ENCODE peak calls at places on chromosome 11, in eight cellular contexts. One of them, this sample, is unnamed.

GRCh38 chr11:94641167-94641761 is 74.1 kb downstream of the PIWIL4 start:
- DNase-seq in choroid plexus epithelial cell: no peak
- DNase-seq in cardiac muscle cell: peak
- DNase-seq in ascending aorta: no peak
- DNase-seq in epithelial cell of esophagus: no peak
- DNase-seq in adipocyte: no peak
- DNase-seq in hepatocyte: no peak
- DNase-seq in brain microvascular endothelial cell: no peak
- DNase-seq in this sample: no peak

GRCh38 chr11:63814383-63814736 is 1.1 kb downstream of the SPINDOC start:
- DNase-seq in cardiac muscle cell: peak
- DNase-seq in brain microvascular endothelial cell: no peak
- DNase-seq in ascending aorta: no peak
- DNase-seq in adipocyte: peak
- DNase-seq in epithelial cell of esophagus: no peak
- DNase-seq in hepatocyte: peak
- DNase-seq in choroid plexus epithelial cell: peak
- DNase-seq in this sample: no peak

GRCh38 chr11:1149545-1149944 is 8.2 kb upstream of the MUC5AC start:
- DNase-seq in ascending aorta: no peak
- DNase-seq in cardiac muscle cell: no peak
- DNase-seq in hepatocyte: no peak
- DNase-seq in choroid plexus epithelial cell: no peak
- DNase-seq in epithelial cell of esophagus: no peak
- DNase-seq in adipocyte: no peak
- DNase-seq in brain microvascular endothelial cell: no peak
- DNase-seq in this sample: no peak

GRCh38 chr11:78586452-78587046 is 11.9 kb upstream of the NARS2 start:
- DNase-seq in ascending aorta: no peak
- DNase-seq in adipocyte: no peak
- DNase-seq in cardiac muscle cell: peak
- DNase-seq in epithelial cell of esophagus: peak
- DNase-seq in choroid plexus epithelial cell: peak
- DNase-seq in brain microvascular endothelial cell: no peak
- DNase-seq in hepatocyte: no peak
- DNase-seq in this sample: no peak

GRCh38 chr11:122720482-122720881 is 65.0 kb downstream of the UBASH3B start:
- DNase-seq in ascending aorta: no peak
- DNase-seq in adipocyte: peak
- DNase-seq in hepatocyte: no peak
- DNase-seq in brain microvascular endothelial cell: no peak
- DNase-seq in epithelial cell of esophagus: peak
- DNase-seq in cardiac muscle cell: peak
- DNase-seq in choroid plexus epithelial cell: no peak
- DNase-seq in this sample: no peak

GRCh38 chr11:91742155-91742554 is 482.5 kb upstream of the FAT3 start:
- DNase-seq in brain microvascular endothelial cell: no peak
- DNase-seq in hepatocyte: no peak
- DNase-seq in adipocyte: no peak
- DNase-seq in ascending aorta: no peak
- DNase-seq in choroid plexus epithelial cell: no peak
- DNase-seq in cardiac muscle cell: no peak
- DNase-seq in epithelial cell of esophagus: no peak
- DNase-seq in this sample: no peak

GRCh38 chr11:115222218-115222862 is 281.9 kb downstream of the CADM1 start:
- DNase-seq in brain microvascular endothelial cell: peak
- DNase-seq in choroid plexus epithelial cell: peak
- DNase-seq in adipocyte: no peak
- DNase-seq in epithelial cell of esophagus: peak
- DNase-seq in hepatocyte: no peak
- DNase-seq in cardiac muscle cell: peak
- DNase-seq in ascending aorta: no peak
- DNase-seq in this sample: peak

GRCh38 chr11:64120951-64121569 is 44.9 kb downstream of the MACROD1 start:
- DNase-seq in cardiac muscle cell: peak
- DNase-seq in choroid plexus epithelial cell: no peak
- DNase-seq in ascending aorta: no peak
- DNase-seq in hepatocyte: no peak
- DNase-seq in epithelial cell of esophagus: peak
- DNase-seq in adipocyte: peak
- DNase-seq in brain microvascular endothelial cell: no peak
- DNase-seq in this sample: peak

GRCh38 chr11:8070417-8071101 is 10.5 kb upstream of the TUB start:
- DNase-seq in cardiac muscle cell: peak
- DNase-seq in ascending aorta: peak
- DNase-seq in choroid plexus epithelial cell: peak
- DNase-seq in adipocyte: peak
- DNase-seq in brain microvascular endothelial cell: peak
- DNase-seq in epithelial cell of esophagus: peak
- DNase-seq in hepatocyte: peak
- DNase-seq in this sample: peak

GRCh38 chr11:85088286-85088685 is 538.9 kb downstream of the DLG2 start:
- DNase-seq in cardiac muscle cell: no peak
- DNase-seq in ascending aorta: no peak
- DNase-seq in adipocyte: peak
- DNase-seq in choroid plexus epithelial cell: peak
- DNase-seq in epithelial cell of esophagus: peak
- DNase-seq in brain microvascular endothelial cell: no peak
- DNase-seq in hepatocyte: no peak
- DNase-seq in this sample: no peak

GRCh38 chr11:109547356-109548027 is 125.5 kb downstream of the C11orf87 start:
- DNase-seq in epithelial cell of esophagus: peak
- DNase-seq in ascending aorta: no peak
- DNase-seq in hepatocyte: no peak
- DNase-seq in choroid plexus epithelial cell: peak
- DNase-seq in adipocyte: peak
- DNase-seq in cardiac muscle cell: peak
- DNase-seq in brain microvascular endothelial cell: peak
- DNase-seq in this sample: peak

GRCh38 chr11:8776209-8776608 is 93.6 kb downstream of the RPL27A start:
- DNase-seq in cardiac muscle cell: no peak
- DNase-seq in brain microvascular endothelial cell: no peak
- DNase-seq in hepatocyte: peak
- DNase-seq in adipocyte: no peak
- DNase-seq in epithelial cell of esophagus: peak
- DNase-seq in choroid plexus epithelial cell: no peak
- DNase-seq in ascending aorta: no peak
- DNase-seq in this sample: no peak

GRCh38 chr11:87097582-87097981 is 59.8 kb downstream of the TMEM135 start:
- DNase-seq in cardiac muscle cell: peak
- DNase-seq in adipocyte: peak
- DNase-seq in epithelial cell of esophagus: peak
- DNase-seq in ascending aorta: no peak
- DNase-seq in choroid plexus epithelial cell: peak
- DNase-seq in brain microvascular endothelial cell: peak
- DNase-seq in hepatocyte: peak
- DNase-seq in this sample: peak

GRCh38 chr11:108672113-108672512 is 7.2 kb downstream of the DDX10 start:
- DNase-seq in cardiac muscle cell: peak
- DNase-seq in brain microvascular endothelial cell: peak
- DNase-seq in hepatocyte: no peak
- DNase-seq in choroid plexus epithelial cell: peak
- DNase-seq in epithelial cell of esophagus: no peak
- DNase-seq in adipocyte: peak
- DNase-seq in ascending aorta: no peak
- DNase-seq in this sample: peak

GRCh38 chr11:60788401-60789110 is 3.4 kb downstream of the MS4A10 start:
- DNase-seq in cardiac muscle cell: peak
- DNase-seq in hepatocyte: no peak
- DNase-seq in brain microvascular endothelial cell: no peak
- DNase-seq in epithelial cell of esophagus: no peak
- DNase-seq in ascending aorta: no peak
- DNase-seq in adipocyte: no peak
- DNase-seq in choroid plexus epithelial cell: peak
- DNase-seq in this sample: peak

GRCh38 chr11:63620928-63621539 is 6.8 kb upstream of the PLAAT3 start:
- DNase-seq in hepatocyte: no peak
- DNase-seq in brain microvascular endothelial cell: no peak
- DNase-seq in ascending aorta: no peak
- DNase-seq in choroid plexus epithelial cell: no peak
- DNase-seq in adipocyte: no peak
- DNase-seq in epithelial cell of esophagus: no peak
- DNase-seq in cardiac muscle cell: no peak
- DNase-seq in this sample: no peak

GRCh38 chr11:65077466-65077865 is 6.4 kb downstream of the CDCA5 start:
- DNase-seq in epithelial cell of esophagus: peak
- DNase-seq in cardiac muscle cell: no peak
- DNase-seq in hepatocyte: no peak
- DNase-seq in adipocyte: no peak
- DNase-seq in choroid plexus epithelial cell: peak
- DNase-seq in ascending aorta: no peak
- DNase-seq in brain microvascular endothelial cell: no peak
- DNase-seq in this sample: peak

GRCh38 chr11:69867076-69868002 is 48.1 kb upstream of the FGF3 start:
- DNase-seq in adipocyte: no peak
- DNase-seq in brain microvascular endothelial cell: peak
- DNase-seq in choroid plexus epithelial cell: no peak
- DNase-seq in ascending aorta: no peak
- DNase-seq in epithelial cell of esophagus: no peak
- DNase-seq in hepatocyte: no peak
- DNase-seq in cardiac muscle cell: peak
- DNase-seq in this sample: peak

GRCh38 chr11:69051381-69052342 is 2.9 kb downstream of the TPCN2 start:
- DNase-seq in ascending aorta: no peak
- DNase-seq in cardiac muscle cell: no peak
- DNase-seq in choroid plexus epithelial cell: no peak
- DNase-seq in adipocyte: no peak
- DNase-seq in hepatocyte: no peak
- DNase-seq in epithelial cell of esophagus: no peak
- DNase-seq in brain microvascular endothelial cell: no peak
- DNase-seq in this sample: no peak

GRCh38 chr11:132576706-132577105 is 955.6 kb downstream of the OPCML start:
- DNase-seq in hepatocyte: peak
- DNase-seq in ascending aorta: no peak
- DNase-seq in epithelial cell of esophagus: peak
- DNase-seq in adipocyte: peak
- DNase-seq in brain microvascular endothelial cell: peak
- DNase-seq in cardiac muscle cell: peak
- DNase-seq in choroid plexus epithelial cell: peak
- DNase-seq in this sample: peak

GRCh38 chr11:90219438-90219837 is 3.4 kb downstream of the CHORDC1 start:
- DNase-seq in hepatocyte: no peak
- DNase-seq in choroid plexus epithelial cell: no peak
- DNase-seq in cardiac muscle cell: no peak
- DNase-seq in ascending aorta: no peak
- DNase-seq in epithelial cell of esophagus: peak
- DNase-seq in brain microvascular endothelial cell: no peak
- DNase-seq in adipocyte: no peak
- DNase-seq in this sample: no peak
- H3K4me3 ChIP-seq in hepatocyte: no peak
- H3K4me3 ChIP-seq in choroid plexus epithelial cell: no peak
- H3K4me3 ChIP-seq in cardiac muscle cell: no peak
- H3K4me3 ChIP-seq in ascending aorta: no peak
- H3K4me3 ChIP-seq in epithelial cell of esophagus: no peak
- H3K4me3 ChIP-seq in brain microvascular endothelial cell: no peak
- H3K4me3 ChIP-seq in adipocyte: no peak
- H3K4me3 ChIP-seq in this sample: no peak

GRCh38 chr11:75582461-75582934 is 20.4 kb downstream of the SERPINH1 start:
- DNase-seq in epithelial cell of esophagus: no peak
- DNase-seq in brain microvascular endothelial cell: no peak
- DNase-seq in cardiac muscle cell: no peak
- DNase-seq in choroid plexus epithelial cell: no peak
- DNase-seq in ascending aorta: no peak
- DNase-seq in hepatocyte: no peak
- DNase-seq in adipocyte: no peak
- DNase-seq in this sample: no peak
- H3K4me3 ChIP-seq in epithelial cell of esophagus: peak
- H3K4me3 ChIP-seq in brain microvascular endothelial cell: peak
- H3K4me3 ChIP-seq in cardiac muscle cell: no peak
- H3K4me3 ChIP-seq in choroid plexus epithelial cell: peak
- H3K4me3 ChIP-seq in ascending aorta: peak
- H3K4me3 ChIP-seq in hepatocyte: peak
- H3K4me3 ChIP-seq in adipocyte: peak
- H3K4me3 ChIP-seq in this sample: peak

GRCh38 chr11:103703954-103704353 is 332.5 kb upstream of the DDI1 start:
- DNase-seq in epithelial cell of esophagus: no peak
- DNase-seq in adipocyte: no peak
- DNase-seq in hepatocyte: no peak
- DNase-seq in choroid plexus epithelial cell: no peak
- DNase-seq in brain microvascular endothelial cell: no peak
- DNase-seq in cardiac muscle cell: no peak
- DNase-seq in ascending aorta: no peak
- DNase-seq in this sample: no peak

GRCh38 chr11:103714246-103714645 is 322.2 kb upstream of the DDI1 start:
- DNase-seq in brain microvascular endothelial cell: no peak
- DNase-seq in adipocyte: peak
- DNase-seq in ascending aorta: no peak
- DNase-seq in cardiac muscle cell: peak
- DNase-seq in choroid plexus epithelial cell: peak
- DNase-seq in epithelial cell of esophagus: peak
- DNase-seq in hepatocyte: no peak
- DNase-seq in this sample: peak

GRCh38 chr11:103703437-103703836 is 333.0 kb upstream of the DDI1 start:
- DNase-seq in hepatocyte: no peak
- DNase-seq in epithelial cell of esophagus: no peak
- DNase-seq in brain microvascular endothelial cell: no peak
- DNase-seq in adipocyte: no peak
- DNase-seq in ascending aorta: no peak
- DNase-seq in choroid plexus epithelial cell: no peak
- DNase-seq in cardiac muscle cell: no peak
- DNase-seq in this sample: no peak

DNA sequence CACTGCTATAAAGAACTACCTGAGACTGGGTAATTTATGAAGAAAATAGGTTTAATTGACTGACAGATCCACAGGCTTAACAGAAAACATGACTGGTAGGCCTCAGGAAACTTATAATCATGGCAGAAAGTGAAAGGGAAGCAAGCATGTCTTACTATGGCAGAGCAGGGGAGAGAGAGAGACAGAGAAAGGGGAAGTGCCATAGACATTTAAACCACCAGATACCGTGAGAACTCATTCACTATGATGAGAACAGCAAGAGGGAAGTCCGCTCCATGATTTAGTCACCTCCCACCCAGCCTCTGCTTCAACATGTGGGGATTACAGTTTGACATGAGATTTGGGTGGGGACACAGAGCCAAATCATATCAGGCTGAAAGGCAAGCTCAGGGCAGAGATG is 327.1 kb upstream of the DDI1 start:
- DNase-seq in cardiac muscle cell: no peak
- DNase-seq in adipocyte: no peak
- DNase-seq in hepatocyte: no peak
- DNase-seq in choroid plexus epithelial cell: no peak
- DNase-seq in ascending aorta: no peak
- DNase-seq in brain microvascular endothelial cell: no peak
- DNase-seq in epithelial cell of esophagus: no peak
- DNase-seq in this sample: no peak
- H3K4me3 ChIP-seq in cardiac muscle cell: no peak
- H3K4me3 ChIP-seq in adipocyte: no peak
- H3K4me3 ChIP-seq in hepatocyte: no peak
- H3K4me3 ChIP-seq in choroid plexus epithelial cell: no peak
- H3K4me3 ChIP-seq in ascending aorta: no peak
- H3K4me3 ChIP-seq in brain microvascular endothelial cell: no peak
- H3K4me3 ChIP-seq in epithelial cell of esophagus: no peak
- H3K4me3 ChIP-seq in this sample: no peak

GRCh38 chr11:13012037-13012693 is 3.0 kb downstream of the RASSF10 start:
- DNase-seq in brain microvascular endothelial cell: no peak
- DNase-seq in choroid plexus epithelial cell: no peak
- DNase-seq in hepatocyte: peak
- DNase-seq in cardiac muscle cell: peak
- DNase-seq in epithelial cell of esophagus: peak
- DNase-seq in ascending aorta: no peak
- DNase-seq in adipocyte: no peak
- DNase-seq in this sample: no peak
- H3K4me3 ChIP-seq in brain microvascular endothelial cell: no peak
- H3K4me3 ChIP-seq in choroid plexus epithelial cell: no peak
- H3K4me3 ChIP-seq in hepatocyte: no peak
- H3K4me3 ChIP-seq in cardiac muscle cell: peak
- H3K4me3 ChIP-seq in epithelial cell of esophagus: peak
- H3K4me3 ChIP-seq in ascending aorta: no peak
- H3K4me3 ChIP-seq in adipocyte: no peak
- H3K4me3 ChIP-seq in this sample: no peak

This sample was measured in cardiac fibroblast.